ENCODE peak calls at places on chromosome 9, in eight cellular contexts. Q is psoas muscle, Y is Peyer's patch, M is tibial artery, C is cardiac fibroblast, P is cardiac muscle cell, A is fibroblast of lung, W is NB4. J is an unnamed sample.

GRCh38 chr9:121678501-121679022 is 27.1 kb downstream of the DAB2IP start:
- DNase-seq in M (no peak), C (no peak), W (no peak), Y (no peak), Q (peak; percentile 38), P (no peak), A (no peak), J (no peak)

GRCh38 chr9:92968081-92968480 is 20.8 kb downstream of the FGD3 start:
- DNase-seq in A (no peak), Y (no peak), P (no peak), M (peak; percentile 19), W (no peak), C (no peak), Q (no peak), J (no peak)

GRCh38 chr9:70962761-70963445 is 158.5 kb downstream of the TRPM3 start:
- DNase-seq in P (no peak), Q (no peak), A (no peak), C (peak; percentile 22), M (no peak), Y (no peak), W (no peak), J (no peak)

GRCh38 chr9:114837923-114838322 is 32.1 kb upstream of the TNFSF15 start:
- DNase-seq in M (no peak), A (no peak), Q (no peak), Y (no peak), W (no peak), C (peak; percentile 50), P (no peak), J (no peak)

GRCh38 chr9:125272697-125273096 is 11.1 kb downstream of the GAPVD1 start:
- DNase-seq in Y (no peak), W (no peak), M (no peak), P (no peak), Q (no peak), A (peak; percentile 84), C (no peak), J (no peak)

GRCh38 chr9:133044125-133044524 is 13.3 kb downstream of the GTF3C5 start:
- DNase-seq in M (no peak), C (no peak), Q (no peak), Y (no peak), W (no peak), P (no peak), A (no peak), J (no peak)

GRCh38 chr9:110050925-110051355 is 157.0 kb downstream of the C9orf152 start:
- DNase-seq in W (peak; percentile 79), C (peak; percentile 95), Y (no peak), P (no peak), A (peak; percentile 95), M (peak; percentile 72), Q (no peak), J (peak; percentile 82)

GRCh38 chr9:83266618-83267543 is 203.9 kb upstream of the RASEF start:
- DNase-seq in M (no peak), Q (peak; percentile 73), Y (peak; percentile 51), P (peak; percentile 88), W (no peak), A (no peak), C (peak; percentile 55), J (no peak)

GRCh38 chr9:124297553-124297905 is 39.8 kb downstream of the NEK6 start:
- DNase-seq in A (peak; percentile 92), Q (peak; percentile 84), P (no peak), C (peak; percentile 96), M (no peak), W (no peak), Y (no peak), J (no peak)

GRCh38 chr9:32942755-32943460 is 58.5 kb downstream of the APTX start:
- DNase-seq in C (no peak), W (no peak), Y (no peak), A (no peak), M (no peak), Q (no peak), P (no peak), J (no peak)

DNA sequence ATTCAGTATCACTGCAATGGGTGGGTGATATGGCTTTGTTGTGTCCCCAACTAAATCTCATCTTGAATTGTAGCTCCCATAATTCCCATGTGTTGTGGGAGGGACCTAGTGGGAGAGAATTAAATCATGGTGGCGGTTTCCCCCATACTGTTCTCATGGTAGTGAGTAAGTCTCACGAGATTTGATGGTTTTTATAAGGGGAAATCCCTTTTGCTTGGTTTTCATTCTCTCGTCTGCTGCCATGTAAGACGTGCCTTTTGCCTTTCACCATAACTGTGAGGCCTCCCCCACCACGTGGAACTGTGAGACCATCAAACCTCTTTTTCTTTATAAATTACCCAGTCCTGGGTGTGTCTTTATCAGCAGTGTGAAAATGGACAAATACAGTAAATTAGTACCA is 9.5 kb upstream of the NANS start:
- DNase-seq in Q (no peak), P (no peak), A (no peak), W (peak; percentile 49), M (no peak), C (no peak), Y (no peak), J (peak; percentile 33)
- H3K4me3 ChIP-seq in Q (no peak overlapping the region), P (no peak overlapping the region), A (no peak overlapping the region), W (peak overlapping the region; percentile 91), M (no peak overlapping the region), C (no peak overlapping the region), Y (no peak overlapping the region), J (peak overlapping the region; percentile 91)

DNA sequence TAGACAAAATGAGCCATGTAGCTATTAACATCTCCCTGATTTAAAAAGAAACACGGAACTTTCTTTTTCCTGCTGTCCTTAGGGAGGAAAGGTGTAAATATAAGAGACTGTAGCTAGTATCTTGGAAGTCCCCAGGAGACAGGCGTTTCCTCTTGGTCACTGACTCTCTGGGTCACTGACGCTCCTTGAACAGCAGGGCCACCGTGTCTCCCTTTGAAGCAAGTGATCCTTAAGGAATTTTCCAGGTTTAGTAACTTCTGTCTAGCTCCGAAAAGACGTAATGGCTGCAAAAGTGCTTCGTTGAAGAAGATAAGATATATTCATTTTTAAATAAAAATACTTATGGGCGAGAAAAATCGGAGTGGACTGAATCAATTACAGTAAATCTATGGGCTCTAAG is 743 bp upstream of the CLTA start:
- DNase-seq in M (no peak), W (peak; percentile 23), Q (no peak), Y (no peak), A (no peak), P (peak; percentile 29), C (peak; percentile 32), J (peak; percentile 46)
- TF ChIP-seq CTCF in M (no peak), W (no peak), Q (no peak), Y (no peak), A (no peak), P (no peak), C (no peak), J (no peak)

DNA sequence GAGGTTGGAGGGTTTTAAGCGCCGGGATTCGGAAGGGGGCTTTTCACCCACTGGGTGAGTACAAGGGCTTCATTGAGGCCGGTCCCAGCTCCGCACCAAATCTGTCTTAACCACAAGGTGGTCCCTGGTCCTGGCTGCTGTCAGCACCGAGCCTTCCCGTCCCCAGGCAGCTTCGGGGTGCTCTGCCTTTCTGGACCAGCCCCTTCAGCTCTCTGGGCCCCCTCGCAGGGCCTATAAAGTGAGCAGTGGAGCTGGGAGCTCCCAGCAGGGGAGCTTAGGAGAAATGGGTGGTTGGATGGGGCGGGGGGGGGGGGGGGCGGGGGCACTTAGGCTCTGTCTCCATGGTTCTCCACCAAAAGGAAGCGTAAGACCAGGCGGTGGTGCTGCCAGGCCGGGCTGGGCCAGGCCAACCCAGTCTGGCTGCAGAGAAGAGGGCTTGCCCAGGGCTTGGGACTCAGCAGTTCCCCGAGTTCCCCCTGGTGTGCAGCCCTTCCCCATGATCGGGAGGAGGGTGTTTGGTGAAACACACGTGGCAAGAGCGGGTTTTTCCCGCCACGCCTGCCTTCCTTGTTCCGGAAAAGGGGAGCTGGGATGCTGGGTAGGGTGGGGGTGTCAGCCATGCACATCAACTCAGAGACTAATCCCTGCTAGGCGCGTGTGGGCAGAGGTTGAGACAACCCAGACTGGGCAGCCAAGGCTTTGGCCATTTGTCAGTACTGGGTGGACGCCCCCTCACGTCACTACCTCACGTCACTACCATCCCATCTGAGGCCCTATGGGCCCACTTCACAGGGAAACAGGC is 32.7 kb downstream of the PRRX2 start:
- DNase-seq in Y (no peak), A (no peak), W (no peak), C (no peak), Q (peak; percentile 75), P (no peak), M (peak; percentile 92), J (no peak)
- H3K4me3 ChIP-seq in Y (peak overlapping the region; percentile 43), A (no peak overlapping the region), W (no peak overlapping the region), C (no peak overlapping the region), Q (peak overlapping the region; percentile 58), P (peak overlapping the region; percentile 39), M (peak overlapping the region; percentile 51), J (no peak overlapping the region)

DNA sequence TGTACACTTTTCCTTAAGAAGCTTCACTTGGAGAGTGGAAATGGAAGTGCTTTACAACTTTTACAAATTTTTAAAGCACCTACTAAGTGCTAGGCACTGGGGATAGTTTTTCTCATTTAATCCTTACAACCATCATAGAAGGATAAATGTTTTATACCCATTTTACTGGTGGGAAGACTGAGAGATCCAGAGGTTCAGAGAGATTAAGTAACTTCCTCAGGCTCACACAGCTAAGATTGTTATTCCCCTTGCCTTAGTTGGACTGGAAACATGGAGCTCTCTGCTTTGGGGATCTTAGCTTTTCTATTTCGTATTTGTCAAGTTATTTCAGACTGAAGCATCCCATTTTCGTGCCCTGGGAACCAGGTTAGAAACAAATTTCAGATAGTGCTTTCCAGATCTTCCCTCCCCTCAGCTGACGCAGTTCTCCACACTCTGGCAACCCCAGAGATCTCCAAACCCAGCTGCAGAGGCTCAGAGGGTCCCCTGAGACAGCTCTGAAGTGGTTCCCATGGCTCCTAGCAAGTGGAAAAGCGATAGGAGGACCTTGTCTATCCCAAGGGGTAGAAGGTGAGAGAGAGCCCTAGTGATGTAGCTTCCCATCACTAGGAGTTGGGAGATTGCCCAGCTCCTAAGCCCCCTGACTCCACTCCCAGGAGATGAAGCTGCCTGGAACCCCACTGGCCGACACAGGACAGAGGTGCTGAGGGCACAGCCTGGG is 16.2 kb upstream of the GABBR2 start:
- DNase-seq in W (no peak), C (no peak), A (no peak), Q (no peak), Y (no peak), M (no peak), P (no peak), J (no peak)
- TF ChIP-seq CTCF in W (no peak), C (no peak), A (no peak), Q (no peak), Y (no peak), M (no peak), P (no peak), J (no peak)

GRCh38 chr9:137550241-137550621 is at the start of gene PNPLA7:
- DNase-seq in W (peak; percentile 72), C (peak; percentile 57), Y (peak; percentile 89), Q (peak; percentile 94), A (peak; percentile 75), M (peak; percentile 96), P (peak; percentile 88), J (peak; percentile 54)
- H3K4me3 ChIP-seq in W (peak within 1 kb of the TSS; percentile 47), C (peak within 1 kb of the TSS; percentile 65), Y (peak within 1 kb of the TSS; percentile 78), Q (peak within 1 kb of the TSS; percentile 93), A (peak within 1 kb of the TSS; percentile 45), M (peak within 1 kb of the TSS; percentile 92), P (peak within 1 kb of the TSS; percentile 53), J (peak within 1 kb of the TSS; percentile 71)

GRCh38 chr9:108889649-108890067 is 27.6 kb downstream of the ACTL7A start:
- DNase-seq in W (peak; percentile 31), A (peak; percentile 38), Y (no peak), P (peak; percentile 72), C (peak; percentile 50), M (no peak), Q (no peak), J (no peak)
- TF ChIP-seq CTCF in W (no peak), A (no peak), Y (no peak), P (peak; percentile 33), C (peak; percentile 32), M (no peak), Q (peak; percentile 9), J (no peak)

J was measured in GM12865.